ENCODE peak calls at places on chromosome 9, in ten cellular contexts. One of them, this sample, is unnamed.

GRCh38 chr9:34512131-34513078 is 10.4 kb downstream of the ENHO start:
- DNase-seq in neural crest cell: no peak
- DNase-seq in breast epithelium: no peak
- DNase-seq in AG09319: no peak
- DNase-seq in choroid plexus epithelial cell: no peak
- DNase-seq in esophagus squamous epithelium: no peak
- DNase-seq in GM10248: no peak
- DNase-seq in pancreas: no peak
- DNase-seq in osteoblast: peak; percentile 76
- DNase-seq in fibroblast of mammary gland: no peak
- DNase-seq in this sample: no peak

GRCh38 chr9:27181381-27181780 is 72.4 kb downstream of the TEK start:
- DNase-seq in neural crest cell: no peak
- DNase-seq in breast epithelium: no peak
- DNase-seq in AG09319: no peak
- DNase-seq in choroid plexus epithelial cell: peak; percentile 74
- DNase-seq in esophagus squamous epithelium: no peak
- DNase-seq in GM10248: no peak
- DNase-seq in pancreas: no peak
- DNase-seq in osteoblast: no peak
- DNase-seq in fibroblast of mammary gland: peak; percentile 74
- DNase-seq in this sample: no peak

GRCh38 chr9:111040494-111040893 is 2.2 kb upstream of the LPAR1 start:
- DNase-seq in neural crest cell: no peak
- DNase-seq in breast epithelium: no peak
- DNase-seq in AG09319: no peak
- DNase-seq in choroid plexus epithelial cell: no peak
- DNase-seq in esophagus squamous epithelium: no peak
- DNase-seq in GM10248: no peak
- DNase-seq in pancreas: no peak
- DNase-seq in osteoblast: no peak
- DNase-seq in fibroblast of mammary gland: no peak
- DNase-seq in this sample: no peak

GRCh38 chr9:137672907-137673791 is 54.3 kb downstream of the EHMT1 start:
- DNase-seq in neural crest cell: no peak
- DNase-seq in breast epithelium: no peak
- DNase-seq in AG09319: peak; percentile 36
- DNase-seq in choroid plexus epithelial cell: peak; percentile 89
- DNase-seq in esophagus squamous epithelium: no peak
- DNase-seq in GM10248: peak; percentile 84
- DNase-seq in pancreas: no peak
- DNase-seq in osteoblast: peak; percentile 95
- DNase-seq in fibroblast of mammary gland: peak; percentile 83
- DNase-seq in this sample: no peak

GRCh38 chr9:96875460-96876142 is 21.3 kb upstream of the ZNF782 start:
- DNase-seq in neural crest cell: peak; percentile 80
- DNase-seq in breast epithelium: no peak
- DNase-seq in AG09319: no peak
- DNase-seq in choroid plexus epithelial cell: peak; percentile 85
- DNase-seq in esophagus squamous epithelium: no peak
- DNase-seq in GM10248: peak; percentile 72
- DNase-seq in pancreas: peak; percentile 89
- DNase-seq in osteoblast: peak; percentile 83
- DNase-seq in fibroblast of mammary gland: peak; percentile 78
- DNase-seq in this sample: no peak

GRCh38 chr9:78167356-78167755 is 68.5 kb upstream of the CEP78 start:
- DNase-seq in neural crest cell: no peak
- DNase-seq in breast epithelium: peak; percentile 35
- DNase-seq in AG09319: no peak
- DNase-seq in choroid plexus epithelial cell: peak; percentile 40
- DNase-seq in esophagus squamous epithelium: no peak
- DNase-seq in GM10248: no peak
- DNase-seq in pancreas: no peak
- DNase-seq in osteoblast: no peak
- DNase-seq in fibroblast of mammary gland: no peak
- DNase-seq in this sample: no peak

GRCh38 chr9:27572918-27573698 is at the start of gene C9orf72:
- DNase-seq in neural crest cell: peak; percentile 66
- DNase-seq in breast epithelium: no peak
- DNase-seq in AG09319: no peak
- DNase-seq in choroid plexus epithelial cell: no peak
- DNase-seq in esophagus squamous epithelium: no peak
- DNase-seq in GM10248: peak; percentile 84
- DNase-seq in pancreas: peak; percentile 85
- DNase-seq in osteoblast: peak; percentile 95
- DNase-seq in fibroblast of mammary gland: no peak
- DNase-seq in this sample: peak; percentile 52

GRCh38 chr9:14383296-14383695 is 69.4 kb upstream of the NFIB start:
- DNase-seq in neural crest cell: no peak
- DNase-seq in breast epithelium: no peak
- DNase-seq in AG09319: no peak
- DNase-seq in choroid plexus epithelial cell: peak; percentile 76
- DNase-seq in esophagus squamous epithelium: no peak
- DNase-seq in GM10248: no peak
- DNase-seq in pancreas: no peak
- DNase-seq in osteoblast: no peak
- DNase-seq in fibroblast of mammary gland: peak; percentile 49
- DNase-seq in this sample: no peak

GRCh38 chr9:126606483-126606870 is 7.3 kb upstream of the LMX1B start:
- DNase-seq in neural crest cell: no peak
- DNase-seq in breast epithelium: no peak
- DNase-seq in AG09319: no peak
- DNase-seq in choroid plexus epithelial cell: no peak
- DNase-seq in esophagus squamous epithelium: no peak
- DNase-seq in GM10248: no peak
- DNase-seq in pancreas: no peak
- DNase-seq in osteoblast: peak; percentile 46
- DNase-seq in fibroblast of mammary gland: no peak
- DNase-seq in this sample: no peak

GRCh38 chr9:35611230-35611797 is 6.3 kb downstream of the TESK1 start:
- DNase-seq in neural crest cell: peak; percentile 27
- DNase-seq in breast epithelium: no peak
- DNase-seq in AG09319: no peak
- DNase-seq in choroid plexus epithelial cell: peak; percentile 65
- DNase-seq in esophagus squamous epithelium: no peak
- DNase-seq in GM10248: peak; percentile 46
- DNase-seq in pancreas: no peak
- DNase-seq in osteoblast: peak; percentile 94
- DNase-seq in fibroblast of mammary gland: peak; percentile 49
- DNase-seq in this sample: no peak

GRCh38 chr9:38160613-38161215 is 91.7 kb upstream of the SHB start:
- DNase-seq in neural crest cell: peak; percentile 79
- DNase-seq in breast epithelium: no peak
- DNase-seq in AG09319: peak; percentile 15
- DNase-seq in choroid plexus epithelial cell: peak; percentile 61
- DNase-seq in esophagus squamous epithelium: no peak
- DNase-seq in GM10248: peak; percentile 69
- DNase-seq in pancreas: no peak
- DNase-seq in osteoblast: peak; percentile 77
- DNase-seq in fibroblast of mammary gland: peak; percentile 55
- DNase-seq in this sample: peak; percentile 49

GRCh38 chr9:127588740-127589506 is 23.2 kb upstream of the STXBP1 start:
- DNase-seq in neural crest cell: no peak
- DNase-seq in breast epithelium: no peak
- DNase-seq in AG09319: no peak
- DNase-seq in choroid plexus epithelial cell: no peak
- DNase-seq in esophagus squamous epithelium: no peak
- DNase-seq in GM10248: no peak
- DNase-seq in pancreas: no peak
- DNase-seq in osteoblast: no peak
- DNase-seq in fibroblast of mammary gland: no peak
- DNase-seq in this sample: no peak

GRCh38 chr9:97367729-97368128 is 44.2 kb upstream of the TDRD7 start:
- DNase-seq in neural crest cell: no peak
- DNase-seq in breast epithelium: no peak
- DNase-seq in AG09319: no peak
- DNase-seq in choroid plexus epithelial cell: no peak
- DNase-seq in esophagus squamous epithelium: no peak
- DNase-seq in GM10248: no peak
- DNase-seq in pancreas: no peak
- DNase-seq in osteoblast: no peak
- DNase-seq in fibroblast of mammary gland: no peak
- DNase-seq in this sample: no peak

GRCh38 chr9:127108182-127108876 is 14.1 kb downstream of the ANGPTL2 start:
- DNase-seq in neural crest cell: no peak
- DNase-seq in breast epithelium: no peak
- DNase-seq in AG09319: no peak
- DNase-seq in choroid plexus epithelial cell: no peak
- DNase-seq in esophagus squamous epithelium: no peak
- DNase-seq in GM10248: no peak
- DNase-seq in pancreas: no peak
- DNase-seq in osteoblast: no peak
- DNase-seq in fibroblast of mammary gland: no peak
- DNase-seq in this sample: no peak

GRCh38 chr9:134637241-134637640 is 4.4 kb upstream of the COL5A1 start:
- DNase-seq in neural crest cell: no peak
- DNase-seq in breast epithelium: no peak
- DNase-seq in AG09319: no peak
- DNase-seq in choroid plexus epithelial cell: peak; percentile 64
- DNase-seq in esophagus squamous epithelium: no peak
- DNase-seq in GM10248: no peak
- DNase-seq in pancreas: no peak
- DNase-seq in osteoblast: peak; percentile 90
- DNase-seq in fibroblast of mammary gland: no peak
- DNase-seq in this sample: no peak
- TF ChIP-seq CTCF in neural crest cell: no peak
- TF ChIP-seq CTCF in breast epithelium: no peak
- TF ChIP-seq CTCF in AG09319: no peak
- TF ChIP-seq CTCF in choroid plexus epithelial cell: peak; percentile 65
- TF ChIP-seq CTCF in esophagus squamous epithelium: no peak
- TF ChIP-seq CTCF in GM10248: no peak
- TF ChIP-seq CTCF in pancreas: no peak
- TF ChIP-seq CTCF in osteoblast: peak; percentile 17
- TF ChIP-seq CTCF in fibroblast of mammary gland: no peak
- TF ChIP-seq CTCF in this sample: no peak

GRCh38 chr9:95043826-95044225 is 273.7 kb downstream of the FANCC start:
- DNase-seq in neural crest cell: no peak
- DNase-seq in breast epithelium: no peak
- DNase-seq in AG09319: no peak
- DNase-seq in choroid plexus epithelial cell: peak; percentile 29
- DNase-seq in esophagus squamous epithelium: no peak
- DNase-seq in GM10248: no peak
- DNase-seq in pancreas: no peak
- DNase-seq in osteoblast: no peak
- DNase-seq in fibroblast of mammary gland: no peak
- DNase-seq in this sample: no peak

GRCh38 chr9:95044731-95045508 is 272.6 kb downstream of the FANCC start:
- DNase-seq in neural crest cell: peak; percentile 62
- DNase-seq in breast epithelium: no peak
- DNase-seq in AG09319: no peak
- DNase-seq in choroid plexus epithelial cell: no peak
- DNase-seq in esophagus squamous epithelium: no peak
- DNase-seq in GM10248: no peak
- DNase-seq in pancreas: peak; percentile 91
- DNase-seq in osteoblast: peak; percentile 88
- DNase-seq in fibroblast of mammary gland: no peak
- DNase-seq in this sample: no peak

GRCh38 chr9:95047452-95048224 is 269.9 kb downstream of the FANCC start:
- DNase-seq in neural crest cell: no peak
- DNase-seq in breast epithelium: no peak
- DNase-seq in AG09319: no peak
- DNase-seq in choroid plexus epithelial cell: no peak
- DNase-seq in esophagus squamous epithelium: no peak
- DNase-seq in GM10248: no peak
- DNase-seq in pancreas: no peak
- DNase-seq in osteoblast: no peak
- DNase-seq in fibroblast of mammary gland: no peak
- DNase-seq in this sample: no peak

GRCh38 chr9:95048225-95049087 is 269.1 kb downstream of the FANCC start:
- DNase-seq in neural crest cell: peak; percentile 32
- DNase-seq in breast epithelium: peak; percentile 61
- DNase-seq in AG09319: no peak
- DNase-seq in choroid plexus epithelial cell: peak; percentile 43
- DNase-seq in esophagus squamous epithelium: no peak
- DNase-seq in GM10248: peak; percentile 85
- DNase-seq in pancreas: peak; percentile 88
- DNase-seq in osteoblast: peak; percentile 96
- DNase-seq in fibroblast of mammary gland: peak; percentile 31
- DNase-seq in this sample: no peak

GRCh38 chr9:95045751-95046150 is 271.8 kb downstream of the FANCC start:
- DNase-seq in neural crest cell: no peak
- DNase-seq in breast epithelium: no peak
- DNase-seq in AG09319: no peak
- DNase-seq in choroid plexus epithelial cell: no peak
- DNase-seq in esophagus squamous epithelium: no peak
- DNase-seq in GM10248: no peak
- DNase-seq in pancreas: peak; percentile 67
- DNase-seq in osteoblast: no peak
- DNase-seq in fibroblast of mammary gland: no peak
- DNase-seq in this sample: no peak
- TF ChIP-seq CTCF in neural crest cell: no peak
- TF ChIP-seq CTCF in breast epithelium: no peak
- TF ChIP-seq CTCF in AG09319: no peak
- TF ChIP-seq CTCF in choroid plexus epithelial cell: no peak
- TF ChIP-seq CTCF in esophagus squamous epithelium: no peak
- TF ChIP-seq CTCF in GM10248: no peak
- TF ChIP-seq CTCF in pancreas: no peak
- TF ChIP-seq CTCF in osteoblast: no peak
- TF ChIP-seq CTCF in fibroblast of mammary gland: no peak
- TF ChIP-seq CTCF in this sample: no peak

DNA sequence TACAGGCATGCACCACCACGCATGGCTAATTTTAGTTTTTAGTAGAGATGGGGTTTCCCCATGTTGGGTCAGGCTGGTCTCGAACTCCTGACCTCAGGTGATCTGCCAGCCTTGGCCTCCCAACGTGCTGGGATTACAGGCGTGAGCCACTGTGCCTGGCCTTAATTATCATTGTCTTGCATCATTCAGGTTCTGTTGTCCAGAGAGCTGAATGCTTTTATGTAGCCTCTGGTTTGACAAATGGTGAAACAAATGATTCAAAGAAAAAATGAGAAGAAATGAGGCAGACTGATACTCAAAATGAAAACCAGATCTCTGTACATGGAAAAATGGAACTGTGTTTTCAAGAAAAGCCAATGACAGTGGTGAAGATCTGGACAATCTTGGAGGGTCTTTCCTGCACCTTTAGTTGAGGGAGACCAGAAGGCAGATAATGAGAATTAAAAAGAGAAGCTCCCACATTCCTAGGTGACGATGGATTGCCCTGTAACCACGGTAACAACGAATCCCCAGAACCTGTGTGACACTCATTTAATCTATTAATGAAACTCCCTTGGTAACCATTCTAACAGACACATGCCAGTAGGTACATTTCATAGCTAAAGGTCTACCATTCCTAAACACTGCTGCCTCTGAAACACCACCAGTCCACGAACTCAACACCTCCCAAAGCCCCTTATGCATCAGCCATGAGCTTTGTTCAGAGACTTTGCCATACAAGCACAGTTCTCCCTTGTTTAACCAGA is 1.6 kb downstream of the TEX48 start:
- DNase-seq in neural crest cell: no peak
- DNase-seq in breast epithelium: no peak
- DNase-seq in AG09319: no peak
- DNase-seq in choroid plexus epithelial cell: no peak
- DNase-seq in esophagus squamous epithelium: no peak
- DNase-seq in GM10248: no peak
- DNase-seq in pancreas: no peak
- DNase-seq in osteoblast: no peak
- DNase-seq in fibroblast of mammary gland: peak; percentile 34
- DNase-seq in this sample: no peak
- TF ChIP-seq CTCF in neural crest cell: no peak
- TF ChIP-seq CTCF in breast epithelium: no peak
- TF ChIP-seq CTCF in AG09319: no peak
- TF ChIP-seq CTCF in choroid plexus epithelial cell: no peak
- TF ChIP-seq CTCF in esophagus squamous epithelium: no peak
- TF ChIP-seq CTCF in GM10248: no peak
- TF ChIP-seq CTCF in pancreas: no peak
- TF ChIP-seq CTCF in osteoblast: no peak
- TF ChIP-seq CTCF in fibroblast of mammary gland: no peak
- TF ChIP-seq CTCF in this sample: no peak

GRCh38 chr9:129569506-129570449 is 51.1 kb downstream of the C9orf50 start:
- DNase-seq in neural crest cell: no peak
- DNase-seq in breast epithelium: no peak
- DNase-seq in AG09319: no peak
- DNase-seq in choroid plexus epithelial cell: peak; percentile 63
- DNase-seq in esophagus squamous epithelium: no peak
- DNase-seq in GM10248: no peak
- DNase-seq in pancreas: peak; percentile 62
- DNase-seq in osteoblast: peak; percentile 93
- DNase-seq in fibroblast of mammary gland: peak; percentile 50
- DNase-seq in this sample: no peak
- TF ChIP-seq CTCF in neural crest cell: peak; percentile 56
- TF ChIP-seq CTCF in breast epithelium: peak; percentile 30
- TF ChIP-seq CTCF in AG09319: peak; percentile 38
- TF ChIP-seq CTCF in choroid plexus epithelial cell: peak; percentile 57
- TF ChIP-seq CTCF in esophagus squamous epithelium: peak; percentile 21
- TF ChIP-seq CTCF in GM10248: peak; percentile 20
- TF ChIP-seq CTCF in pancreas: peak; percentile 19
- TF ChIP-seq CTCF in osteoblast: peak; percentile 38
- TF ChIP-seq CTCF in fibroblast of mammary gland: peak; percentile 44
- TF ChIP-seq CTCF in this sample: no peak